ENCODE peak calls at places on chromosome 14, in six cellular contexts. Y, B, Z, X, O and K are unnamed samples.

GRCh38 chr14:104639889-104640548 is 35.4 kb upstream of the TMEM179 start:
- DNase-seq in O (peak), Z (peak), Y (no peak), X (peak), B (peak), K (no peak)

GRCh38 chr14:56782701-56783100 is 27.6 kb downstream of the OTX2 start:
- DNase-seq in O (no peak), B (no peak), X (no peak), Y (no peak), Z (no peak), K (no peak)

GRCh38 chr14:54147758-54148157 is 191.1 kb upstream of the BMP4 start:
- DNase-seq in B (no peak), Y (no peak), O (no peak), X (no peak), Z (no peak), K (no peak)

GRCh38 chr14:31059152-31059924 is 33.2 kb upstream of the STRN3 start:
- DNase-seq in Z (no peak), X (peak), B (peak), Y (no peak), O (no peak), K (no peak)

GRCh38 chr14:20494935-20495766 is 10.2 kb upstream of the RNASE10 start:
- DNase-seq in B (no peak), O (peak), Y (no peak), X (peak), Z (no peak), K (no peak)

GRCh38 chr14:25537846-25538455 is 488.0 kb upstream of the STXBP6 start:
- DNase-seq in O (peak), B (peak), Z (peak), Y (no peak), X (peak), K (no peak)

GRCh38 chr14:99192823-99193222 is 79.2 kb downstream of the BCL11B start:
- DNase-seq in O (no peak), Y (no peak), Z (no peak), B (no peak), X (no peak), K (no peak)

GRCh38 chr14:22898302-22898894 is 15.4 kb downstream of the REM2 start:
- DNase-seq in B (no peak), O (peak), Z (no peak), Y (no peak), X (peak), K (no peak)

GRCh38 chr14:66244834-66245233 is 241.3 kb upstream of the CCDC196 start:
- DNase-seq in B (no peak), X (no peak), O (no peak), Z (no peak), Y (no peak), K (no peak)

GRCh38 chr14:61025239-61026223 is 44.5 kb downstream of the SLC38A6 start:
- DNase-seq in X (peak), B (peak), Z (peak), Y (peak), O (peak), K (no peak)

GRCh38 chr14:68523994-68524725 is 268.7 kb downstream of the ZFP36L1 start:
- DNase-seq in X (peak), B (no peak), Z (no peak), O (peak), Y (no peak), K (no peak)

GRCh38 chr14:35197015-35197414 is 74.7 kb downstream of the PRORP start:
- DNase-seq in O (peak), Z (no peak), Y (no peak), B (no peak), X (no peak), K (no peak)

GRCh38 chr14:103882503-103883262 is 35.3 kb upstream of the PPP1R13B start:
- DNase-seq in O (no peak), B (no peak), Z (no peak), X (no peak), Y (no peak), K (no peak)

GRCh38 chr14:33943081-33943480 is 7.8 kb downstream of the EGLN3 start:
- DNase-seq in Z (peak), O (no peak), X (no peak), B (no peak), Y (no peak), K (no peak)

GRCh38 chr14:68977741-68978549 is 1.2 kb downstream of the ACTN1 start:
- DNase-seq in Z (peak), X (peak), B (peak), O (peak), Y (no peak), K (no peak)

GRCh38 chr14:75928587-75929230 is 53.1 kb downstream of the TGFB3 start:
- DNase-seq in X (no peak), Z (no peak), O (peak), Y (no peak), B (no peak), K (no peak)

GRCh38 chr14:75428230-75429104 is 645 bp downstream of the JDP2 start:
- DNase-seq in Y (no peak), B (no peak), O (peak), Z (no peak), X (peak), K (no peak)

GRCh38 chr14:100586520-100587247 is 533 bp downstream of the BEGAIN start:
- DNase-seq in Z (no peak), Y (no peak), X (no peak), B (peak), O (no peak), K (no peak)

GRCh38 chr14:73637830-73638229 is 7.0 kb upstream of the DNAL1 start:
- DNase-seq in X (no peak), Y (no peak), O (no peak), B (no peak), Z (no peak), K (no peak)

GRCh38 chr14:105525326-105525725 is 1.1 kb upstream of the TMEM121 start:
- DNase-seq in X (no peak), B (no peak), Y (no peak), O (no peak), Z (no peak), K (no peak)

GRCh38 chr14:21923820-21924219 is 250.2 kb upstream of the OR4E1 start:
- DNase-seq in Z (no peak), O (peak), Y (no peak), B (no peak), X (no peak), K (no peak)

GRCh38 chr14:24761141-24761540 is 127.2 kb upstream of the GZMB start:
- DNase-seq in Y (no peak), O (no peak), X (no peak), Z (no peak), B (no peak), K (no peak)

GRCh38 chr14:104355949-104356737 is 217.8 kb downstream of the KIF26A start:
- DNase-seq in Y (no peak), O (no peak), X (no peak), Z (no peak), B (peak), K (no peak)

GRCh38 chr14:34650786-34651584 is 21.0 kb upstream of the SNX6 start:
- DNase-seq in Y (no peak), B (peak), Z (no peak), X (peak), O (peak), K (no peak)

GRCh38 chr14:68899033-68899603 is 80.0 kb downstream of the ACTN1 start:
- DNase-seq in Z (no peak), X (no peak), B (no peak), O (no peak), Y (no peak), K (no peak)

GRCh38 chr14:28494196-28494595 is 272.4 kb upstream of the FOXG1 start:
- DNase-seq in O (no peak), Z (no peak), Y (no peak), B (no peak), X (no peak), K (no peak)

GRCh38 chr14:67575684-67576083 is 24.4 kb downstream of the PIGH start:
- DNase-seq in O (peak), Y (no peak), B (no peak), X (no peak), Z (no peak), K (no peak)

GRCh38 chr14:33932526-33933292 is 18.2 kb downstream of the EGLN3 start:
- DNase-seq in Y (no peak), O (no peak), B (no peak), Z (no peak), X (no peak), K (no peak)

GRCh38 chr14:76104802-76105355 is 46.8 kb upstream of the GPATCH2L start:
- DNase-seq in B (no peak), O (no peak), Z (no peak), X (no peak), Y (no peak), K (no peak)